ENCODE peak calls at places on chromosomes 7 and 10, in four cellular contexts. O, N, D and V are unnamed samples.

GRCh38 chr10:66671064-66671463 is 254.8 kb upstream of the LRRTM3 start:
- DNase-seq in O (no peak), N (no peak), D (no peak), V (no peak)

GRCh38 chr10:118914626-118915025 is 114.9 kb upstream of the NANOS1 start:
- DNase-seq in D (no peak), N (no peak), O (no peak), V (no peak)

GRCh38 chr10:128211953-128212727 is 85.9 kb upstream of the MKI67 start:
- DNase-seq in D (peak), N (peak), O (peak), V (peak)

GRCh38 chr10:3265081-3265480 is 92.5 kb upstream of the PITRM1 start:
- DNase-seq in O (no peak), N (no peak), D (no peak), V (no peak)

GRCh38 chr10:31677198-31678138 is 251.2 kb downstream of the ARHGAP12 start:
- DNase-seq in D (no peak), N (no peak), O (no peak), V (no peak)

GRCh38 chr10:68271104-68271882 is 39.4 kb upstream of the ATOH7 start:
- DNase-seq in D (no peak), N (no peak), O (no peak), V (peak)

GRCh38 chr10:123614888-123615287 is 51.3 kb upstream of the GPR26 start:
- DNase-seq in O (peak), N (no peak), D (no peak), V (peak)

GRCh38 chr7:369476-369980 is 79.6 kb downstream of the FOXL3 start:
- DNase-seq in N (no peak), O (no peak), D (no peak), V (peak)

GRCh38 chr7:68511281-68511680 is 1087.0 kb upstream of the AUTS2 start:
- DNase-seq in O (no peak), N (no peak), D (no peak), V (no peak)

GRCh38 chr10:88158506-88159123 is 295.2 kb downstream of the PTEN start:
- DNase-seq in O (no peak), D (no peak), N (no peak), V (no peak)

GRCh38 chr7:103077318-103077717 is 2.4 kb downstream of the ARMC10 start:
- DNase-seq in D (no peak), N (no peak), O (no peak), V (no peak)

GRCh38 chr7:144835166-144835611 is 664 bp downstream of the TPK1 start:
- DNase-seq in N (no peak), D (peak), O (peak), V (peak)

GRCh38 chr7:126605553-126605952 is 647.2 kb downstream of the GRM8 start:
- DNase-seq in O (no peak), N (no peak), D (peak), V (no peak)

GRCh38 chr10:13087986-13088618 is 11.9 kb upstream of the OPTN start:
- DNase-seq in D (no peak), O (no peak), N (no peak), V (peak)

GRCh38 chr10:44399478-44400451 is 14.9 kb upstream of the CXCL12 start:
- DNase-seq in N (no peak), D (no peak), O (no peak), V (no peak)

GRCh38 chr10:5576154-5576748 is 51.5 kb downstream of the CALML3 start:
- DNase-seq in D (no peak), N (no peak), O (no peak), V (no peak)

GRCh38 chr10:124622158-124622557 is 122.0 kb downstream of the FAM53B start:
- DNase-seq in D (no peak), O (no peak), N (no peak), V (no peak)

GRCh38 chr10:119349937-119350513 is 142.7 kb downstream of the GRK5 start:
- DNase-seq in O (no peak), D (no peak), N (no peak), V (no peak)

GRCh38 chr7:36855330-36855729 is 131.0 kb upstream of the AOAH start:
- DNase-seq in O (no peak), N (no peak), D (no peak), V (peak)

GRCh38 chr7:16080131-16080530 is 341.2 kb downstream of the CRPPA start:
- DNase-seq in D (no peak), O (no peak), N (no peak), V (peak)